ENCODE peak calls at places on chromosome 18, in seven cellular contexts. G, W, O, R, Z, D and K are unnamed samples. For H3K27me3, the result is how much of the 10 kb centered on the place peaks cover.

GRCh38 chr18:32775628-32776027 is 2.8 kb upstream of the KLHL14 start:
- DNase-seq in G (no peak), W (no peak), O (no peak), R (no peak), Z (no peak), D (no peak), K (no peak)

GRCh38 chr18:79242246-79242645 is 153.5 kb upstream of the NFATC1 start:
- DNase-seq in G (no peak), W (no peak), O (no peak), R (no peak), Z (no peak), D (no peak), K (no peak)

GRCh38 chr18:34528177-34528576 is 181.9 kb upstream of the DTNA start:
- DNase-seq in G (no peak), W (no peak), O (no peak), R (no peak), Z (no peak), D (no peak), K (no peak)

GRCh38 chr18:6557052-6557451 is 142.3 kb upstream of the L3MBTL4 start:
- DNase-seq in G (no peak), W (no peak), O (no peak), R (no peak), Z (no peak), D (no peak), K (no peak)

GRCh38 chr18:62437520-62438329 is 85.1 kb upstream of the ZCCHC2 start:
- DNase-seq in G (no peak), W (peak), O (no peak), R (peak), Z (no peak), D (no peak), K (peak)

GRCh38 chr18:11663630-11664029 is 25.4 kb upstream of the GNAL start:
- DNase-seq in G (no peak), W (no peak), O (no peak), R (no peak), Z (no peak), D (no peak), K (no peak)

GRCh38 chr18:76564117-76564516 is 69.1 kb upstream of the ZNF516 start:
- DNase-seq in G (no peak), W (no peak), O (peak), R (peak), Z (no peak), D (no peak), K (no peak)

GRCh38 chr18:5309888-5310470 is 14.5 kb upstream of the ZBTB14 start:
- DNase-seq in G (no peak), W (no peak), O (no peak), R (no peak), Z (no peak), D (no peak), K (no peak)

GRCh38 chr18:52280702-52281101 is 59.3 kb upstream of the DCC start:
- DNase-seq in G (no peak), W (no peak), O (no peak), R (no peak), Z (no peak), D (no peak), K (no peak)

GRCh38 chr18:25810736-25811135 is 279.7 kb downstream of the SS18 start:
- DNase-seq in G (no peak), W (no peak), O (no peak), R (no peak), Z (no peak), D (no peak), K (no peak)

GRCh38 chr18:25818505-25818904 is 271.9 kb downstream of the SS18 start:
- DNase-seq in G (no peak), W (no peak), O (no peak), R (no peak), Z (no peak), D (no peak), K (no peak)

GRCh38 chr18:25817571-25818237 is 272.7 kb downstream of the SS18 start:
- DNase-seq in G (no peak), W (no peak), O (no peak), R (no peak), Z (no peak), D (no peak), K (no peak)

GRCh38 chr18:25814841-25815458 is 275.5 kb downstream of the SS18 start:
- DNase-seq in G (no peak), W (no peak), O (no peak), R (no peak), Z (no peak), D (no peak), K (no peak)

GRCh38 chr18:25815659-25816058 is 274.8 kb downstream of the SS18 start:
- DNase-seq in G (no peak), W (no peak), O (no peak), R (no peak), Z (no peak), D (no peak), K (no peak)
- H3K27me3 ChIP-seq in G (under half), W (under half), O (under half), R (under half), Z (under half), D (under half), K (under half)

GRCh38 chr18:22349966-22350365 is 67.7 kb downstream of the CTAGE1 start:
- DNase-seq in G (no peak), W (no peak), O (no peak), R (no peak), Z (no peak), D (no peak), K (no peak)

GRCh38 chr18:22349317-22349898 is 68.3 kb downstream of the CTAGE1 start:
- DNase-seq in G (no peak), W (no peak), O (no peak), R (no peak), Z (peak), D (no peak), K (no peak)

GRCh38 chr18:22355598-22355997 is 62.1 kb downstream of the CTAGE1 start:
- DNase-seq in G (no peak), W (no peak), O (no peak), R (no peak), Z (peak), D (no peak), K (no peak)

DNA sequence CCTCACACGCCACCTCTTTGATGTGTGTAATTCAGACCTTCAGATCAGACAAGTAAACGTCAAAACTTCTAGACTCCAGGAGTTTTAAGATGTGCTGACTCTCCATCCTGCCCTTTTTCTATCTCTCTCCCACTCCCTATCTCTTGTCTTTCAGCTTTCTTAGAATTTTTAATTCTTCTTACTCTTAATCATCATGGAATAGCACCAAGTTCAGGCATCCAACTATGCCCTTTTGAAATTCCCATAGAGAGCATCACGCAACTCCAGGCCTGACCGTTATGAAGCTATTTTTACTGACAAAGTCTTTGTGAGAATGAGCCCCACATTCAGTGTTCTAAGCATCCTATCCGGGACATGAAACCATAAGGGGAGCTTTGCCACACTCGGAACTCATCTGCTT is 62.6 kb downstream of the CTAGE1 start:
- DNase-seq in G (no peak), W (no peak), O (no peak), R (no peak), Z (no peak), D (no peak), K (no peak)
- H3K27me3 ChIP-seq in G (under half), W (under half), O (under half), R (under half), Z (under half), D (under half), K (under half)

GRCh38 chr18:47260924-47261701 is 9.7 kb upstream of the SKOR2 start:
- DNase-seq in G (no peak), W (no peak), O (no peak), R (no peak), Z (no peak), D (no peak), K (no peak)
- H3K27me3 ChIP-seq in G (under half), W (half or more), O (under half), R (under half), Z (under half), D (under half), K (under half)

GRCh38 chr18:26649193-26649543 is 100.8 kb upstream of the KCTD1 start:
- DNase-seq in G (no peak), W (no peak), O (no peak), R (no peak), Z (no peak), D (no peak), K (no peak)
- H3K27me3 ChIP-seq in G (under half), W (under half), O (under half), R (under half), Z (under half), D (under half), K (under half)

GRCh38 chr18:14905979-14906378 is 158.0 kb downstream of the ANKRD30B start:
- DNase-seq in G (no peak), W (no peak), O (no peak), R (no peak), Z (no peak), D (no peak), K (no peak)

GRCh38 chr18:14905350-14905749 is 157.4 kb downstream of the ANKRD30B start:
- DNase-seq in G (no peak), W (no peak), O (no peak), R (no peak), Z (no peak), D (no peak), K (no peak)

GRCh38 chr18:14912967-14913366 is 165.0 kb downstream of the ANKRD30B start:
- DNase-seq in G (no peak), W (no peak), O (no peak), R (no peak), Z (no peak), D (no peak), K (no peak)

GRCh38 chr18:14908541-14908940 is 160.6 kb downstream of the ANKRD30B start:
- DNase-seq in G (no peak), W (no peak), O (no peak), R (no peak), Z (no peak), D (no peak), K (no peak)

GRCh38 chr18:14907420-14907819 is 159.4 kb downstream of the ANKRD30B start:
- DNase-seq in G (no peak), W (no peak), O (no peak), R (no peak), Z (no peak), D (no peak), K (no peak)
- H3K27me3 ChIP-seq in G (under half), W (under half), O (under half), R (under half), Z (under half), D (under half), K (under half)

DNA sequence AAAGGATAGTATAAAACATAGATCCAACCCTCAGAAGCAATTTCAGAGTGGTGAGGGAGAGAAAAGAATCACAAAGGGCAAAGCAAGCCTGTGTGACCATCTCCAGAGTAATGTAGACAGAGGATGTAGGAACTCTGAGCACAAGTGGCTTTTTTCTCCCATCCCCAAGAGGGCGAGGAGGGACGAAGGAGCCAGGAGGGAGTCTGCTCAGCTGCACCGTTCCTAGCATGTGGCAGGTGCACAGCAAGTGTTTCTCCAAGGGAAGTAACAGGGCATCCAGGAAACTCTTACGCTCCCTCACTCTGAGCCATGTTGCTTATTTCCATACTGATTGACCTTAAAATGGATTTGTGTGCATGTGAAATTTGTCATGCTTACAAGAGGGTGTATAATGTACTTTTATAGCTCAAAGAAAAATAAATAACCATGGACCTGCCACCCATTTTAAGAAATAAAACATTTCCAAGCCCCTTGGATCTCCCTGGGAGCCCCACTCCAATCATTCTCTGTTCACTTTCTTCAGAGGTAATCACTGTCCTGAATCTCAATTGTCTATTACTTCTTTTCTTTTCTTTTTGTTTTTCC is 37.8 kb upstream of the SEC11C start:
- DNase-seq in G (no peak), W (no peak), O (no peak), R (no peak), Z (no peak), D (no peak), K (no peak)
- H3K27me3 ChIP-seq in G (under half), W (under half), O (under half), R (under half), Z (under half), D (under half), K (under half)